ENCODE peak calls at places on chromosomes 13 and 19, in ten cellular contexts. R is breast epithelium, I is BJ, B is bronchial epithelial cell, C is cardiac muscle cell, K is lower lobe of right lung, H is ascending aorta, Q is epithelial cell of proximal tubule, F is astrocyte of the cerebellum, T is fibroblast of mammary gland. U is an unnamed sample.

GRCh38 chr19:33348301-33349010 is 25.1 kb upstream of the CEBPG start:
- DNase-seq in R (no peak), T (peak), B (no peak), H (no peak), Q (no peak), K (no peak), F (no peak), I (no peak), C (no peak), U (no peak)

GRCh38 chr19:29749450-29749849 is 34.4 kb upstream of the C19orf12 start:
- DNase-seq in B (no peak), C (no peak), I (no peak), K (no peak), F (no peak), Q (no peak), R (no peak), T (no peak), H (no peak), U (no peak)

GRCh38 chr19:9406798-9407352 is 28.5 kb downstream of the ZNF266 start:
- DNase-seq in H (peak), R (peak), Q (no peak), F (peak), T (peak), C (no peak), I (peak), B (peak), K (peak), U (peak)

GRCh38 chr13:72295173-72295572 is 428.2 kb upstream of the DACH1 start:
- DNase-seq in Q (no peak), R (no peak), F (peak), T (peak), H (no peak), B (no peak), I (no peak), C (no peak), K (no peak), U (no peak)

GRCh38 chr19:10111405-10111811 is at the start of gene P2RY11:
- DNase-seq in B (no peak), F (no peak), R (no peak), H (no peak), C (no peak), T (no peak), Q (no peak), K (peak), I (no peak), U (no peak)

GRCh38 chr19:14814982-14815381 is 20.0 kb downstream of the OR7A5 start:
- DNase-seq in R (no peak), T (no peak), H (no peak), K (no peak), I (no peak), Q (no peak), C (no peak), B (no peak), F (no peak), U (no peak)

GRCh38 chr13:30021611-30022010 is 171.2 kb upstream of the UBL3 start:
- DNase-seq in K (no peak), B (peak), F (no peak), H (no peak), T (peak), C (no peak), R (no peak), I (no peak), Q (no peak), U (no peak)

GRCh38 chr19:7213628-7214328 is 80.4 kb downstream of the INSR start:
- DNase-seq in T (no peak), H (no peak), K (no peak), B (peak), Q (no peak), C (no peak), F (no peak), R (no peak), I (no peak), U (no peak)

GRCh38 chr13:33236021-33236420 is 49.5 kb downstream of the STARD13 start:
- DNase-seq in I (peak), T (peak), H (no peak), C (no peak), Q (no peak), F (no peak), K (no peak), B (peak), R (no peak), U (no peak)

GRCh38 chr19:47779524-47780214 is 1.2 kb downstream of the SELENOW start:
- DNase-seq in T (no peak), Q (no peak), B (no peak), R (peak), H (peak), K (no peak), I (no peak), C (peak), F (no peak), U (no peak)

GRCh38 chr13:84845875-84846619 is 953.2 kb downstream of the SLITRK6 start:
- DNase-seq in T (no peak), K (no peak), C (no peak), B (no peak), F (no peak), I (no peak), Q (no peak), H (no peak), R (no peak), U (no peak)

GRCh38 chr19:13127811-13128575 is 9.9 kb downstream of the NACC1 start:
- DNase-seq in I (no peak), H (no peak), C (no peak), Q (no peak), R (no peak), B (no peak), F (no peak), K (no peak), T (no peak), U (no peak)

GRCh38 chr13:29438772-29439171 is 156.7 kb downstream of the SLC7A1 start:
- DNase-seq in B (no peak), T (peak), Q (no peak), I (no peak), K (no peak), F (no peak), R (no peak), C (peak), H (peak), U (no peak)

GRCh38 chr19:12224676-12225075 is 61.8 kb downstream of the ZNF136 start:
- DNase-seq in F (no peak), T (no peak), H (no peak), I (no peak), R (no peak), B (no peak), Q (no peak), C (no peak), K (no peak), U (no peak)

GRCh38 chr19:3276341-3276799 is 51.9 kb downstream of the CELF5 start:
- DNase-seq in H (no peak), F (no peak), B (peak), T (no peak), I (no peak), Q (no peak), K (peak), R (peak), C (no peak), U (no peak)

GRCh38 chr19:3274245-3275067 is 50.0 kb downstream of the CELF5 start:
- DNase-seq in I (no peak), K (no peak), Q (no peak), F (no peak), H (no peak), C (no peak), T (no peak), R (no peak), B (no peak), U (no peak)

GRCh38 chr19:3275583-3276340 is 51.3 kb downstream of the CELF5 start:
- DNase-seq in B (peak), H (peak), Q (no peak), C (peak), I (no peak), K (peak), F (no peak), T (peak), R (peak), U (peak)

GRCh38 chr19:3272952-3273351 is 48.5 kb downstream of the CELF5 start:
- DNase-seq in B (no peak), H (no peak), I (no peak), T (no peak), K (no peak), F (no peak), R (no peak), Q (no peak), C (no peak), U (no peak)

DNA sequence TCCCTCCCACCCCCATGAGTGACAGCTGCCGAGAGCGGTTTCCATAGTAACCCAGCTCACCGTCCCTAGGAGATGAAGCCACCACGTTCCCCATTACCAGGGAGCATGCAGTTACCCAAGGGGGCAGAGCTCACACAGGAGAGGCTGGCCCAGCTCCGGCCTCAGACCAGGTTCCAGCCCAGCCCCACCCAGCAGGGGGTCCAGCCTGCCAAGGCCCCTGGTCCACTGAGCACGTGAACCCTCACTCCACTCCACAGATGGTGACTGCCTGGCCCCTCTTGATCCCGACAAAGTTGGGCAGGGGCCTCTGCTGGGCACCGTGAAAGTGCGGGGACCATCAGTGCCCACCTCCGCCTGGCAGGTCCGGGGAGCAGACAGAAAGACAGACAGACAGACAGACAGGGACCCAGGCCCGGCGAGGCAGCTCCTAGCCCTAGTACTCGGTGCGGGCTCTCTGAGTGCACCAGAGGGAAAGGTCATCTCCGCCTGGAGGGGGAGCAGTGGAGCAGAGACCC is 50.7 kb downstream of the CELF5 start:
- DNase-seq in C (peak), R (no peak), T (no peak), I (no peak), Q (no peak), F (no peak), K (no peak), B (no peak), H (no peak), U (no peak)
- TF ChIP-seq CTCF in C (peak), R (no peak), T (peak), I (no peak), Q (no peak), F (no peak), K (no peak), B (peak), H (no peak), U (peak)

GRCh38 chr19:3458229-3458555 is 22.1 kb downstream of the SMIM24 start:
- DNase-seq in I (no peak), K (no peak), C (peak), F (peak), B (no peak), Q (no peak), R (no peak), H (no peak), T (no peak), U (no peak)
- H3K4me3 ChIP-seq in I (no peak), K (no peak), C (no peak), F (no peak), B (no peak), Q (no peak), R (no peak), H (no peak), T (no peak), U (no peak)

GRCh38 chr13:39417131-39417530 is 185.9 kb downstream of the LHFPL6 start:
- DNase-seq in I (no peak), R (no peak), Q (no peak), C (peak), B (no peak), H (no peak), T (no peak), K (no peak), F (no peak), U (no peak)

GRCh38 chr13:39417643-39418042 is 185.3 kb downstream of the LHFPL6 start:
- DNase-seq in I (no peak), Q (no peak), H (no peak), K (no peak), B (peak), T (peak), R (no peak), F (peak), C (no peak), U (peak)

GRCh38 chr13:39414339-39414738 is 188.7 kb downstream of the LHFPL6 start:
- DNase-seq in T (no peak), F (no peak), H (no peak), K (no peak), B (no peak), Q (no peak), C (no peak), R (no peak), I (no peak), U (no peak)

GRCh38 chr13:39415003-39415402 is 188.0 kb downstream of the LHFPL6 start:
- DNase-seq in Q (no peak), K (no peak), I (no peak), H (no peak), C (no peak), R (peak), B (no peak), T (peak), F (peak), U (peak)

DNA sequence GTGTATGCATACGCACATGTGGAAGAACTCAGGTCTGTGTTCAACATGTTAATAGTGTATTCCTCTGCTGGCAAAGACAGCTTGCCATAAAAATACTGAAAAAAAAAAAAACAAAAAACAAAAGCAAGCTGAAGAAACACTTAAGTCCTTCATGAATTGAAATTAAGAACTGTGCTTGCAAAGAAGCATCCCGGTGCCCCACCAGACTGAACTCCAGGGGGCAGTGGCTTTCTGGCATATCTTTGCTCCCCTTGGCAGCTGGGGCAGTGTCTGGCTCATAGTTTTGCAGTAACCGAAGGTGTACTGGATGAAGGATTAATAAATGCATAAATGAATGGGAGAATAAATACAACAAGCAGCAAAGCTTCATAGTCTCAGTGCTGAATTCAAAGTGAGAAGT is 187.6 kb downstream of the LHFPL6 start:
- DNase-seq in Q (no peak), K (peak), C (peak), R (peak), F (no peak), T (peak), B (peak), H (peak), I (no peak), U (peak)
- TF ChIP-seq CTCF in Q (peak), K (peak), C (peak), R (no peak), F (peak), T (peak), B (peak), H (peak), I (peak), U (peak)

DNA sequence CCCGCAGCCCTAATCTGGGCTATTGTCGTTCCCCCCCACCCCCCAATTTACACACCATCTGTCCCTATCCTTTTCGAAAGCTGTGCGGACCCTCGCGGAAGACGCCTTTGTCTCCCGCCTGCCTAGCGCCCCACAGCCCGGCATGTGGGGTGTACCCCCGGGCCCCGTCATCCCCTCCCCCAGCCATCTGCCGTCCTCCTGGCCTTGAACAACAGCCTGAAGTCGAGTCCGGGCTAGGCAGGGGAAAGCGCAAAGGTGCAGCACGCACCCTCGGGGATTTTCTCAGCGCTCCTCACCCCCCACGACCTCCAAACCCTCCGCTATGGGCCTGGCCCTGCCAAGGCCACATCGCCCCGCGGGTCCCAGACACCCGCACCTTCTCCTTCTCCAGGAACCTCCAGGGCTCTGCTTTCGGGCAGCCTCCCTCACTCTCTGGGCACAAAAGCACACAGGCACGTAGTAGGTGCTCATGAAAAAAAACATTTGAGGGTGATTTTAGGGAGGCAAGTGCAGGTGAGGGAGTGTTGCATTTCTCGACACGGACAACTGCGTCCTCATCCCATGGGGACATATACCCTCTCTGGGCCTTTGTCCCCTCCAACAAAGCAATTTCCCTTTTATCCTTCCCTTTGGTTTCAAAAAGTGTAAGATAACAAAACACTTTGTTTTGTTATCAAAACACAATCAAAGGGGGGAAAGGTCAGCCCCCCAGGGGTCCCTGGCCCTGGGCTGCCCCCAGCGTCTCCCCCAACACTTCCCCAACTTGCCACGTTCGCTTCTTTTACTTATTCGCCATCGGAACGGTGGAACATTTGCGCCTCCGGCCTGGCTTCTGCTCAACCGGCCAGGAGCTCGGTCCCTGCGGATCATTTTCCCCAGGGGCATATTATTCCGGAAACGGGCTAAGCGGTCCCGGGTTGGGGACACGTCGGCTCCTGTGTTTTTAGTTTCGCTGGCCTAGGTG is 16.4 kb downstream of the CCDC124 start:
- DNase-seq in H (no peak), T (no peak), K (no peak), F (no peak), B (no peak), Q (no peak), C (no peak), R (no peak), I (no peak), U (no peak)
- H3K4me3 ChIP-seq in H (peak), T (no peak), K (no peak), F (no peak), B (no peak), Q (no peak), C (peak), R (no peak), I (no peak), U (no peak)

GRCh38 chr13:44437356-44438233 is 64.0 kb downstream of the SERP2 start:
- DNase-seq in F (no peak), C (peak), T (peak), K (no peak), H (no peak), B (peak), I (no peak), Q (no peak), R (no peak), U (no peak)
- TF ChIP-seq CTCF in F (peak), C (peak), T (peak), K (peak), H (peak), B (no peak), I (peak), Q (peak), R (peak), U (peak)

GRCh38 chr13:25778302-25778701 is 273.5 kb downstream of the SHISA2 start:
- DNase-seq in F (no peak), K (no peak), T (no peak), H (no peak), I (no peak), B (no peak), R (no peak), Q (no peak), C (no peak), U (no peak)
- H3K4me3 ChIP-seq in F (no peak), K (no peak), T (no peak), H (no peak), I (no peak), B (no peak), R (no peak), Q (no peak), C (no peak), U (no peak)

U was measured in retinal pigment epithelial cell.